ENCODE peak calls at places on chromosomes 13 and 19, in four cellular contexts. One of them, this sample, is unnamed.

GRCh38 chr13:96032717-96033116 is 20.5 kb downstream of the UGGT2 start:
- DNase-seq in A549: no peak
- DNase-seq in HepG2: no peak
- DNase-seq in IMR-90: no peak
- DNase-seq in this sample: no peak

GRCh38 chr19:3275583-3276340 is 51.3 kb downstream of the CELF5 start:
- DNase-seq in HepG2: peak
- DNase-seq in IMR-90: peak
- DNase-seq in A549: peak
- DNase-seq in this sample: peak

GRCh38 chr13:67351114-67351513 is 121.0 kb upstream of the PCDH9 start:
- DNase-seq in A549: no peak
- DNase-seq in HepG2: no peak
- DNase-seq in IMR-90: no peak
- DNase-seq in this sample: no peak

GRCh38 chr13:78958019-78958418 is 299.1 kb upstream of the OBI1 start:
- DNase-seq in IMR-90: no peak
- DNase-seq in HepG2: no peak
- DNase-seq in A549: no peak
- DNase-seq in this sample: no peak

GRCh38 chr13:41019027-41019487 is at the start of gene ELF1:
- DNase-seq in HepG2: peak
- DNase-seq in IMR-90: peak
- DNase-seq in A549: peak
- DNase-seq in this sample: peak

GRCh38 chr13:66224644-66225043 is 1005.5 kb downstream of the PCDH9 start:
- DNase-seq in IMR-90: no peak
- DNase-seq in A549: no peak
- DNase-seq in HepG2: no peak
- DNase-seq in this sample: no peak

GRCh38 chr13:48975101-48975925 is at the start of gene FNDC3A:
- DNase-seq in IMR-90: peak
- DNase-seq in HepG2: peak
- DNase-seq in A549: peak
- DNase-seq in this sample: peak

GRCh38 chr13:80547885-80548284 is 207.0 kb upstream of the SPRY2 start:
- DNase-seq in A549: no peak
- DNase-seq in HepG2: no peak
- DNase-seq in IMR-90: no peak
- DNase-seq in this sample: no peak

GRCh38 chr19:34841780-34842179 is 68.8 kb upstream of the ZNF599 start:
- DNase-seq in IMR-90: no peak
- DNase-seq in A549: no peak
- DNase-seq in HepG2: no peak
- DNase-seq in this sample: no peak

GRCh38 chr19:15479391-15480345 is at the start of gene PGLYRP2:
- DNase-seq in A549: no peak
- DNase-seq in IMR-90: no peak
- DNase-seq in HepG2: peak
- DNase-seq in this sample: no peak

GRCh38 chr19:49593233-49594113 is 2.5 kb downstream of the PRR12 start:
- DNase-seq in HepG2: no peak
- DNase-seq in A549: peak
- DNase-seq in IMR-90: peak
- DNase-seq in this sample: peak

GRCh38 chr19:54178581-54179261 is 5.8 kb upstream of the TMC4 start:
- DNase-seq in HepG2: no peak
- DNase-seq in A549: no peak
- DNase-seq in IMR-90: no peak
- DNase-seq in this sample: no peak
- TF ChIP-seq MAZ in HepG2: no peak
- TF ChIP-seq MAZ in A549: no peak
- TF ChIP-seq MAZ in IMR-90: no peak
- TF ChIP-seq MAZ in this sample: no peak

DNA sequence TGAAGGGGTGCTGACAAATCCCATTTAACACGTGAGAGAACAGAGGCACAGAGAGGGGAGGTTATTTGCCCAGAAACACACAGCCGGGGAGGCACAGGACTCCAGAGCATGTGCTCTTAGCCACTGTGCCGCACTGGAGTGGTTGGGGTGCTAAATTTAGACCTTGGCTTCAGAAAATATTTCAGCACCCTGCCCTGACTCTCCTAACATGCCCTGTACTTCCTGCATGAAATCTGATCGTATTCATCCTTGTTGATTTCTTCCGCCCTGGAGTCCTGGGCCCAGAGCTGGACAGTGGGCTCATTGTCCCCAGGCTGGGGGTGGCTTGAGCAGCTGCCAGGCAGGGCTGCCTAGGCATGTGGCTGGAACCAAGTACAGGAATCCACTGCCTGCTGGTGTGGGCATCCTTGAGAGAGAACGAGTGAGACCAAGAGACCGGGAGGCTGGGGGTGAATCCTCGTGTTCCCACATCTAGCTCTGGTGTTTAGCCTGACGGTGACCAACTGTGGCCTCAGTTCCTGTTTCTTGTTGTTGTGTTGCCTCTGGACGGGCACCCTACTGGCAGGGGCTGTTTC is 5.3 kb downstream of the SLC27A1 start:
- DNase-seq in A549: no peak
- DNase-seq in HepG2: peak
- DNase-seq in IMR-90: peak
- DNase-seq in this sample: no peak
- TF ChIP-seq MAZ in A549: no peak
- TF ChIP-seq MAZ in HepG2: no peak
- TF ChIP-seq MAZ in IMR-90: no peak
- TF ChIP-seq MAZ in this sample: no peak

DNA sequence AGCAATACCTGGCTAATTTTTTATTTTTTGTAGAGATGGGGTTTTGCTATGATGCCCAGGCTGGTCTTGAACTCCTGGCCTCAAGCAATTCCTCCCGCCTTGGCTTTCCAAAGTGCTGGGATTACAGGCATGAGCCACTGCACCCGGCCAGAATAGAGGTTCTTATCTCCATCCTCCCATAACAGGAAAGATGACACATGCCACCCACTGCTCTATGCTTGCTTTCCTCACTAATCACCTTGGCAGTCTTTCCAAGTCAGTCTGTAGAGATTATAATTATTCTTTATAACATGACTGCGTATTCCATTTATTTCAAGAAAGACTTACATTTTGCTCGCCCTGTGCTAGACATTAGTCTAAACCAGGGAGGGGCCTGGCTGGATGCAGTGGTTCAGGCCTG is 6.7 kb downstream of the VAV1 start:
- DNase-seq in IMR-90: no peak
- DNase-seq in A549: no peak
- DNase-seq in HepG2: no peak
- DNase-seq in this sample: no peak
- TF ChIP-seq MAZ in IMR-90: no peak
- TF ChIP-seq MAZ in A549: no peak
- TF ChIP-seq MAZ in HepG2: no peak
- TF ChIP-seq MAZ in this sample: no peak

GRCh38 chr13:71514900-71515598 is 352.0 kb downstream of the DACH1 start:
- DNase-seq in IMR-90: no peak
- DNase-seq in HepG2: no peak
- DNase-seq in A549: no peak
- DNase-seq in this sample: no peak
- TF ChIP-seq MAZ in IMR-90: no peak
- TF ChIP-seq MAZ in HepG2: no peak
- TF ChIP-seq MAZ in A549: no peak
- TF ChIP-seq MAZ in this sample: no peak

GRCh38 chr13:21069561-21070004 is 8.2 kb upstream of the LATS2 start:
- DNase-seq in IMR-90: peak
- DNase-seq in A549: peak
- DNase-seq in HepG2: peak
- DNase-seq in this sample: no peak
- TF ChIP-seq MAZ in IMR-90: no peak
- TF ChIP-seq MAZ in A549: no peak
- TF ChIP-seq MAZ in HepG2: no peak
- TF ChIP-seq MAZ in this sample: no peak

DNA sequence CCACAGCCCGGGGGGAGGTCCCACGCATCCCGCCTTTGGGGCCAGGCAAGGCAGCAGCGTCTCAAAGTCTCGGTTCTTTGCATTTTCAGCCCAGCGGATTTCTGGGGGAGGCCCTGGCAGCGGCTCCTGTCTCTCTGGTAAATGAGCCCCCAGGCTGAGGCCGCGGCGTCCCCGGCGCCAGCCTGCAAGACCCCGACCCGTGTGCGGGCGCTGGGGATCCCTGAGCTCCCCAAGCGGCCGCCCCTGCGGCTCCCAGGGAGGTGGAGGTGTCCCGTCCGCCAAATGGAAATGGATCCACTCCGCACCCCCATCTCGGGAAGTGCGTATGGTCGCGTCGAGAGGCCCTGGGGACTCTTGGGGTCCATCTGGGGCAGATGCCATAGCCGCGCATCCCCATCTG is 47.1 kb downstream of the COMP start:
- DNase-seq in HepG2: no peak
- DNase-seq in IMR-90: no peak
- DNase-seq in A549: no peak
- DNase-seq in this sample: no peak
- TF ChIP-seq MAZ in HepG2: no peak
- TF ChIP-seq MAZ in IMR-90: no peak
- TF ChIP-seq MAZ in A549: no peak
- TF ChIP-seq MAZ in this sample: no peak

GRCh38 chr13:105598551-105598950 is 936.9 kb downstream of the EFNB2 start:
- DNase-seq in IMR-90: peak
- DNase-seq in A549: no peak
- DNase-seq in HepG2: no peak
- DNase-seq in this sample: no peak
- TF ChIP-seq MAZ in IMR-90: no peak
- TF ChIP-seq MAZ in A549: no peak
- TF ChIP-seq MAZ in HepG2: no peak
- TF ChIP-seq MAZ in this sample: no peak

GRCh38 chr13:108959254-108959653 is 329.8 kb downstream of the MYO16 start:
- DNase-seq in A549: no peak
- DNase-seq in HepG2: no peak
- DNase-seq in IMR-90: no peak
- DNase-seq in this sample: no peak

GRCh38 chr13:108963276-108963810 is 333.9 kb downstream of the MYO16 start:
- DNase-seq in HepG2: no peak
- DNase-seq in IMR-90: no peak
- DNase-seq in A549: no peak
- DNase-seq in this sample: no peak

GRCh38 chr13:108960006-108960405 is 330.6 kb downstream of the MYO16 start:
- DNase-seq in A549: no peak
- DNase-seq in IMR-90: no peak
- DNase-seq in HepG2: no peak
- DNase-seq in this sample: no peak

GRCh38 chr13:108962652-108963051 is 333.2 kb downstream of the MYO16 start:
- DNase-seq in A549: no peak
- DNase-seq in HepG2: no peak
- DNase-seq in IMR-90: no peak
- DNase-seq in this sample: no peak

GRCh38 chr13:108961542-108962125 is 332.2 kb downstream of the MYO16 start:
- DNase-seq in HepG2: peak
- DNase-seq in IMR-90: peak
- DNase-seq in A549: peak
- DNase-seq in this sample: peak
- TF ChIP-seq MAZ in HepG2: no peak
- TF ChIP-seq MAZ in IMR-90: no peak
- TF ChIP-seq MAZ in A549: no peak
- TF ChIP-seq MAZ in this sample: no peak

GRCh38 chr19:46907880-46908279 is 47.1 kb downstream of the ARHGAP35 start:
- DNase-seq in HepG2: no peak
- DNase-seq in IMR-90: no peak
- DNase-seq in A549: no peak
- DNase-seq in this sample: no peak
- TF ChIP-seq MAZ in HepG2: no peak
- TF ChIP-seq MAZ in IMR-90: no peak
- TF ChIP-seq MAZ in A549: no peak
- TF ChIP-seq MAZ in this sample: no peak

This sample was measured in K562.